ENCODE peak calls at places on chromosomes 13 and 19, in four cellular contexts. H is NCI-H187, J is HEK293T, K is NCI-H2029 treated with DMSO at 0.1 percent for 48 hours. B is an unnamed sample.

GRCh38 chr19:19260842-19261241 is 12.3 kb downstream of the TM6SF2 start:
- DNase-seq in K (no peak), H (no peak), J (no peak), B (no peak)

GRCh38 chr13:44884076-44884729 is 105.1 kb downstream of the NUFIP1 start:
- DNase-seq in J (no peak), H (no peak), K (no peak), B (no peak)

GRCh38 chr19:43534811-43535761 is 2.1 kb downstream of the ZNF575 start:
- DNase-seq in H (no peak), J (peak), K (no peak), B (peak)

GRCh38 chr19:39307233-39307821 is 11.1 kb downstream of the IFNL1 start:
- DNase-seq in J (no peak), K (no peak), H (no peak), B (no peak)

GRCh38 chr13:97434417-97435296 is 688 bp downstream of the RAP2A start:
- DNase-seq in H (no peak), K (no peak), J (peak), B (peak)

GRCh38 chr19:12867120-12868099 is 13.8 kb downstream of the DNASE2 start:
- DNase-seq in K (peak), H (peak), J (peak), B (peak)

GRCh38 chr13:41916173-41916954 is 44.5 kb downstream of the VWA8 start:
- DNase-seq in K (no peak), H (no peak), J (no peak), B (no peak)

GRCh38 chr19:57620673-57621348 is 6.8 kb downstream of the ZNF134 start:
- DNase-seq in J (no peak), K (no peak), H (no peak), B (no peak)

GRCh38 chr13:30292325-30292724 is 15.0 kb downstream of the KATNAL1 start:
- DNase-seq in J (no peak), K (no peak), H (no peak), B (no peak)

GRCh38 chr13:35767256-35767981 is 290.9 kb upstream of the MAB21L1 start:
- DNase-seq in H (no peak), J (no peak), K (no peak), B (peak)

GRCh38 chr19:19160489-19161035 is 9.5 kb downstream of the MEF2B start:
- DNase-seq in J (no peak), K (no peak), H (no peak), B (no peak)

GRCh38 chr13:29522044-29522685 is 73.3 kb downstream of the SLC7A1 start:
- DNase-seq in J (no peak), K (no peak), H (no peak), B (no peak)

GRCh38 chr19:7989071-7989575 is 16.3 kb downstream of the ELAVL1 start:
- DNase-seq in J (no peak), H (no peak), K (no peak), B (no peak)

GRCh38 chr19:58372311-58373133 is 8.3 kb downstream of the ZNF837 start:
- DNase-seq in K (no peak), J (no peak), H (no peak), B (no peak)

GRCh38 chr13:33235564-33235963 is 50.0 kb downstream of the STARD13 start:
- DNase-seq in H (no peak), J (no peak), K (no peak), B (no peak)

GRCh38 chr13:71149498-71150363 is 717.3 kb downstream of the DACH1 start:
- DNase-seq in K (no peak), J (no peak), H (no peak), B (peak)

GRCh38 chr13:100880166-100880565 is 205.6 kb upstream of the TMTC4 start:
- DNase-seq in K (no peak), J (no peak), H (no peak), B (no peak)

GRCh38 chr19:47032171-47032811 is 12.7 kb downstream of the NPAS1 start:
- DNase-seq in H (peak), J (peak), K (peak), B (peak)

GRCh38 chr19:19540707-19541515 is 2.8 kb downstream of the CILP2 start:
- DNase-seq in K (peak), H (no peak), J (peak), B (peak)

GRCh38 chr13:34376483-34376882 is 558.5 kb downstream of the RFC3 start:
- DNase-seq in K (no peak), J (no peak), H (no peak), B (no peak)

GRCh38 chr19:29966594-29967249 is 24.7 kb downstream of the URI1 start:
- DNase-seq in J (no peak), K (no peak), H (no peak), B (peak)

GRCh38 chr13:50128406-50129048 is 113.3 kb downstream of the KCNRG start:
- DNase-seq in H (no peak), K (no peak), J (no peak), B (no peak)

GRCh38 chr13:112450567-112451240 is 74.5 kb downstream of the SPACA7 start:
- DNase-seq in H (no peak), K (peak), J (no peak), B (no peak)

GRCh38 chr13:48866204-48866603 is 109.5 kb upstream of the FNDC3A start:
- DNase-seq in H (no peak), J (no peak), K (no peak), B (peak)

GRCh38 chr13:84400711-84401110 is 518.4 kb upstream of the SLITRK1 start:
- DNase-seq in K (no peak), J (no peak), H (no peak), B (no peak)

GRCh38 chr19:13053761-13054604 is 48.7 kb downstream of the LYL1 start:
- DNase-seq in K (no peak), H (no peak), J (no peak), B (no peak)

GRCh38 chr13:22298530-22298929 is 627.7 kb downstream of the FGF9 start:
- DNase-seq in J (no peak), H (no peak), K (no peak), B (peak)

GRCh38 chr19:18852634-18853033 is 20.9 kb downstream of the UPF1 start:
- DNase-seq in H (no peak), K (no peak), J (no peak), B (no peak)

GRCh38 chr13:44300895-44301638 is 72.6 kb upstream of the SERP2 start:
- DNase-seq in H (peak), J (no peak), K (peak), B (no peak)

GRCh38 chr19:10797541-10798256 is 38.3 kb downstream of the TMED1 start:
- DNase-seq in H (no peak), J (no peak), K (no peak), B (no peak)

GRCh38 chr13:90455861-90456260 is 891.6 kb upstream of the MIR17HG start:
- DNase-seq in H (no peak), J (no peak), K (no peak), B (no peak)

GRCh38 chr13:40233731-40234195 is 432.7 kb downstream of the FOXO1 start:
- DNase-seq in K (no peak), J (no peak), H (no peak), B (peak)